ENCODE peak calls at places on chromosome 10, in six cellular contexts. L, D, W, S, Q and F are unnamed samples.

GRCh38 chr10:50651808-50652207 is 28.1 kb upstream of the SGMS1 start:
- DNase-seq in L (no peak), D (no peak), W (no peak), S (no peak), Q (no peak), F (no peak)

GRCh38 chr10:22453320-22453719 is 108.0 kb downstream of the SPAG6 start:
- DNase-seq in L (no peak), D (no peak), W (no peak), S (no peak), Q (no peak), F (no peak)

GRCh38 chr10:78539247-78539766 is 505.6 kb downstream of the RPS24 start:
- DNase-seq in L (no peak), D (peak), W (no peak), S (no peak), Q (no peak), F (no peak)

GRCh38 chr10:50508315-50509051 is 115.3 kb downstream of the SGMS1 start:
- DNase-seq in L (no peak), D (no peak), W (no peak), S (no peak), Q (no peak), F (no peak)

GRCh38 chr10:99555371-99556224 is 22.9 kb downstream of the NKX2-3 start:
- DNase-seq in L (no peak), D (no peak), W (no peak), S (no peak), Q (no peak), F (no peak)

GRCh38 chr10:219731-220472 is 84.6 kb downstream of the ZMYND11 start:
- DNase-seq in L (no peak), D (no peak), W (no peak), S (no peak), Q (no peak), F (no peak)

GRCh38 chr10:11870900-11871407 is 47.8 kb downstream of the PROSER2 start:
- DNase-seq in L (no peak), D (no peak), W (no peak), S (no peak), Q (no peak), F (no peak)

GRCh38 chr10:2714597-2714996 is 352.8 kb upstream of the PFKP start:
- DNase-seq in L (no peak), D (no peak), W (no peak), S (no peak), Q (no peak), F (no peak)

GRCh38 chr10:97454330-97455036 is 8.5 kb downstream of the ZDHHC16 start:
- DNase-seq in L (no peak), D (no peak), W (no peak), S (no peak), Q (peak), F (peak)

GRCh38 chr10:124802313-124802675 is 675 bp downstream of the ABRAXAS2 start:
- DNase-seq in L (no peak), D (no peak), W (no peak), S (no peak), Q (no peak), F (no peak)

GRCh38 chr10:88033380-88033779 is 170.0 kb downstream of the PTEN start:
- DNase-seq in L (no peak), D (no peak), W (no peak), S (no peak), Q (no peak), F (no peak)

GRCh38 chr10:119178371-119179119 is at the start of gene PRDX3:
- DNase-seq in L (peak), D (peak), W (peak), S (peak), Q (peak), F (peak)

GRCh38 chr10:50419756-50420155 is 168.4 kb upstream of the ASAH2 start:
- DNase-seq in L (no peak), D (no peak), W (no peak), S (no peak), Q (no peak), F (no peak)

GRCh38 chr10:11317936-11318670 is 293.3 kb downstream of the USP6NL start:
- DNase-seq in L (no peak), D (no peak), W (no peak), S (no peak), Q (no peak), F (no peak)

GRCh38 chr10:30178565-30178964 is 119.2 kb upstream of the JCAD start:
- DNase-seq in L (no peak), D (no peak), W (no peak), S (no peak), Q (no peak), F (no peak)

GRCh38 chr10:124019886-124020797 is 73.3 kb downstream of the CHST15 start:
- DNase-seq in L (no peak), D (no peak), W (no peak), S (no peak), Q (no peak), F (no peak)

GRCh38 chr10:70534281-70534680 is 55.7 kb downstream of the PALD1 start:
- DNase-seq in L (no peak), D (no peak), W (no peak), S (no peak), Q (no peak), F (no peak)

GRCh38 chr10:50358925-50359687 is 107.8 kb upstream of the ASAH2 start:
- DNase-seq in L (no peak), D (no peak), W (no peak), S (no peak), Q (no peak), F (no peak)

GRCh38 chr10:32922164-32922563 is 35.9 kb downstream of the ITGB1 start:
- DNase-seq in L (no peak), D (no peak), W (no peak), S (no peak), Q (no peak), F (no peak)

GRCh38 chr10:124522903-124523260 is 61.3 kb downstream of the LHPP start:
- DNase-seq in L (no peak), D (no peak), W (no peak), S (no peak), Q (no peak), F (peak)

GRCh38 chr10:73628405-73628804 is 12.9 kb downstream of the MYOZ1 start:
- DNase-seq in L (no peak), D (no peak), W (no peak), S (no peak), Q (no peak), F (no peak)

DNA sequence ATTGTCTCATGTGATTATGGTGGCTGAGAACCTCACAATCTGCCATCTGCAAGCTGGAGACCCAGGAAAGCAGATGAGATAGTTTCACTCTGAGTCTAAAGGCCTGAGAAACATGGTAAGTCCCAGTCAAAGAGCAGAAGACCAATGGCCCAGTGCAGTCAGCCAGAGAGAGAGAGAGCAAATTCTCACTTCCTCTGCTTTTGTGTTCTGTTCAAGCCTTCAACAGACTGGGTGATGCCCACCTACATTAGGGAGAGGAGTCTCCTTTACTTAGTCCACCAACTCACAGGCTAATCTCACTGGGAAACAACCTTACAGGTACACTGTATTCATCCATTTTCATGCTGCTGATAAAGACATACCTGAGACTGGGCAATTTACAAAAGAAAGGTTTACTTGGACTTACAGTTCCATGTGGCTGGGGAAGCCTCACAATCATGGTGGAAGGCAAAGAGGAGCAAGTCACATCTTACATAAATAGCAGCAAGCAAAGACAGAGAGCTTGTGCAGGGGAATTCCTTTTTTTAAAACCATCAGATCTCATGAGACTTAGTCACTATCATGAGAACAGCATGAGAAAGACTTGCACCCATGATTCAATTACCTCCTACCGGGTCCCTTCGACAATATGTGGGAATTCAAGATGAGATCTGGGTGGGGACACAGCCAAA is 4.7 kb upstream of the FRMPD2 start:
- DNase-seq in L (no peak), D (no peak), W (no peak), S (no peak), Q (no peak), F (no peak)
- TF ChIP-seq POLR2A in L (no peak), D (no peak), W (no peak), S (no peak), Q (no peak), F (no peak)

DNA sequence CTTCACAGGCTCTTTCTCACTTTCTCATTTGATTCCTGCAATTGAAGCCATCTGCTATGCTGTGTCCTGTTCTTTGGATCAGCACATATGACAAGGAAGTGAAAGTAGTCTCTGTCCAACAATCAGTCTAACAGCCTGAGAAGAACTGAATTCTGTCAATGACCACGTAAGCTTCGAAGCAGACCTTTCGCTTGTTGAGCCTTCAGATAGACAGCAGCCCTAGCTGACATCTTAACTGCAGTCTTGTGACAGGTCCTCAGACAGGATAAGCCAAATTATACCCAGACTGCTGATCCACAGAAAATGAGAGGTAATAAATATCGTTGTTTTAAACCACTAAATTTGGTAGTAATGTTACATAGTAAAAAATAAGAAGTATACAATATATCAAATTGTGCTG is 691.0 kb upstream of the LRRTM3 start:
- DNase-seq in L (no peak), D (no peak), W (no peak), S (no peak), Q (no peak), F (no peak)
- H3K27ac ChIP-seq in L (no peak), D (no peak), W (no peak), S (no peak), Q (no peak), F (no peak)

DNA sequence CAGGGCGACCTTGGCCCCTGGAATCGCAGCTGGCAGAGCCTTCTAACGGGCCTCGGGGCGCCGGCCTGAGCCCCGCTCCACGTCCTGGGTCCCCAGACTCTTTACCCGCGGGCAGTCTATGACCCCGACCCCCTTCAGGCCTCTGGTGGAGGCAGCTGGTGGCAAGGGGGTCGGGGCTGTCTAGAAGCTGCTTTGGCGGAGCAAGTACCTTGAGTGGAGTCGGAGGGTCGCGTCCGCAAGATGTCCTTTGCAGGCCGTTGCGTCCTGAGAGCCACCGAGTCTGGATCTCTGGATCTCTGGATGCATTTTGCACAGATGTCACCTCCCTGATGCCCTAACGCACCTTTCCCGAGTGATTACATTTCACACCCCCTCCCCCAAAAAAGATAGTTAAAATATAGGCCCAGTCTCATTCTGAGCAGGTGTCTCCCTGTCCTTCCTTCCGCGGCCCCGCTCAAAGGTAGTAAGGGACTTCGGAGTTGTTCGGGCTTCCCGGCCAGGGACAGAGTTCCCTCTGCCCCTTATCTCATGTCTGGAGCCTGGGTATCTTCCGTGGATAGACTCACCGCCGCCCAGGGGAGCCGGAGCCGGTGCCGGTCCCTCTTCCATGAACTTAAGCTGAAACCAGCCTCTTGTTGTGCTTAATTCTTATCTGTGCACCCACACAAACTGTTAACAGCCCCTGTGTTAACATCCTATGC is 449 bp downstream of the ACADSB start:
- DNase-seq in L (no peak), D (peak), W (peak), S (no peak), Q (peak), F (peak)
- TF ChIP-seq POLR2A in L (no peak), D (no peak), W (no peak), S (peak), Q (no peak), F (no peak)

GRCh38 chr10:69318997-69319727 is 40.9 kb downstream of the HK1 start:
- DNase-seq in L (no peak), D (peak), W (peak), S (no peak), Q (peak), F (peak)

GRCh38 chr10:69320521-69320920 is 42.2 kb downstream of the HK1 start:
- DNase-seq in L (no peak), D (no peak), W (no peak), S (no peak), Q (no peak), F (no peak)

GRCh38 chr10:69318087-69318996 is 40.0 kb downstream of the HK1 start:
- DNase-seq in L (peak), D (peak), W (peak), S (peak), Q (peak), F (peak)

GRCh38 chr10:69321037-69321715 is 42.9 kb downstream of the HK1 start:
- DNase-seq in L (no peak), D (no peak), W (no peak), S (no peak), Q (no peak), F (no peak)

GRCh38 chr10:69319911-69320316 is 41.6 kb downstream of the HK1 start:
- DNase-seq in L (no peak), D (no peak), W (no peak), S (no peak), Q (no peak), F (no peak)
- H3K27ac ChIP-seq in L (peak), D (peak), W (peak), S (peak), Q (no peak), F (peak)

GRCh38 chr10:25758511-25758910 is 175.5 kb upstream of the MYO3A start:
- DNase-seq in L (no peak), D (no peak), W (no peak), S (no peak), Q (no peak), F (no peak)
- TF ChIP-seq POLR2A in L (no peak), D (no peak), W (no peak), S (no peak), Q (no peak), F (no peak)